ENCODE peak calls at places on chromosome 21, in five cellular contexts. T is hepatocyte, D is mammary epithelial cell, S is ovary, G is endodermal cell. E is an unnamed sample.
A peak's percentile ranks its signal among the peaks of the same experiment; 100 is the strongest.

GRCh38 chr21:16589046-16589445 is 859.3 kb downstream of the USP25 start:
- DNase-seq in T (no peak), D (no peak), G (no peak), S (no peak), E (no peak)

GRCh38 chr21:14096172-14096571 is 114.6 kb downstream of the LIPI start:
- DNase-seq in S (no peak), T (no peak), D (no peak), G (no peak), E (no peak)

GRCh38 chr21:15430577-15430976 is 299.2 kb upstream of the USP25 start:
- DNase-seq in D (no peak), T (no peak), S (no peak), G (no peak), E (no peak)

GRCh38 chr21:32921632-32922230 is 104.0 kb upstream of the OLIG2 start:
- DNase-seq in S (no peak), T (no peak), D (no peak), G (peak; percentile 86), E (no peak)

GRCh38 chr21:41357546-41357945 is 4.3 kb upstream of the MX2 start:
- DNase-seq in G (peak; percentile 69), T (no peak), S (no peak), D (no peak), E (no peak)

GRCh38 chr21:33350676-33351075 is 25.9 kb downstream of the IFNAR1 start:
- DNase-seq in T (no peak), S (no peak), D (no peak), G (no peak), E (no peak)

GRCh38 chr21:36981049-36981391 is 14.6 kb upstream of the HLCS start:
- DNase-seq in D (no peak), T (no peak), S (no peak), G (no peak), E (no peak)

GRCh38 chr21:40134731-40135492 is 267.7 kb downstream of the PCP4 start:
- DNase-seq in T (no peak), D (no peak), G (no peak), S (no peak), E (no peak)

GRCh38 chr21:35649186-35649585 is 411.1 kb downstream of the SETD4 start:
- DNase-seq in G (peak; percentile 55), T (peak; percentile 8), S (no peak), D (peak; percentile 36), E (no peak)

GRCh38 chr21:27225142-27225541 is 258.3 kb upstream of the ADAMTS5 start:
- DNase-seq in G (no peak), T (no peak), S (no peak), D (no peak), E (no peak)

GRCh38 chr21:29904359-29905282 is 35.2 kb downstream of the GRIK1 start:
- DNase-seq in D (peak; percentile 20), G (peak; percentile 53), T (no peak), S (no peak), E (no peak)

GRCh38 chr21:24658016-24658415 is 949.3 kb downstream of the MRPL39 start:
- DNase-seq in D (no peak), S (no peak), G (no peak), T (no peak), E (no peak)

GRCh38 chr21:35697321-35697808 is 363.0 kb downstream of the SETD4 start:
- DNase-seq in D (peak; percentile 3), S (peak; percentile 64), G (no peak), T (peak; percentile 48), E (peak; percentile 65)

GRCh38 chr21:25396135-25396711 is 211.1 kb downstream of the MRPL39 start:
- DNase-seq in G (no peak), D (no peak), T (no peak), S (no peak), E (no peak)

GRCh38 chr21:27425574-27425973 is 458.7 kb upstream of the ADAMTS5 start:
- DNase-seq in S (no peak), G (peak; percentile 41), T (no peak), D (peak; percentile 50), E (no peak)

GRCh38 chr21:33478858-33479678 is 706 bp downstream of the TMEM50B start:
- DNase-seq in G (peak; percentile 85), D (peak; percentile 33), T (peak; percentile 65), S (no peak), E (peak; percentile 42)

GRCh38 chr21:14699433-14700410 is 153.6 kb upstream of the SAMSN1 start:
- DNase-seq in G (no peak), D (no peak), T (peak; percentile 32), S (no peak), E (no peak)

GRCh38 chr21:37509802-37510393 is 143.3 kb downstream of the DYRK1A start:
- DNase-seq in G (no peak), D (no peak), T (peak; percentile 41), S (no peak), E (no peak)

GRCh38 chr21:35565204-35565611 is 495.1 kb downstream of the SETD4 start:
- DNase-seq in T (peak; percentile 72), G (peak; percentile 45), S (no peak), D (peak; percentile 39), E (no peak)

GRCh38 chr21:37710555-37711293 is 205.5 kb downstream of the KCNJ6 start:
- DNase-seq in T (peak; percentile 25), S (no peak), D (no peak), G (no peak), E (no peak)

GRCh38 chr21:35026617-35027557 is 22.2 kb downstream of the RUNX1 start:
- DNase-seq in G (peak; percentile 74), T (peak; percentile 73), D (no peak), S (no peak), E (peak; percentile 76)

GRCh38 chr21:21203822-21204339 is 205.7 kb downstream of the NCAM2 start:
- DNase-seq in D (no peak), G (no peak), S (no peak), T (no peak), E (no peak)

GRCh38 chr21:37565530-37566223 is 199.1 kb downstream of the DYRK1A start:
- DNase-seq in D (no peak), G (no peak), T (peak; percentile 62), S (no peak), E (no peak)

GRCh38 chr21:35336534-35336933 is 287.4 kb upstream of the RUNX1 start:
- DNase-seq in S (no peak), T (no peak), G (no peak), D (no peak), E (no peak)

GRCh38 chr21:16568661-16569060 is 838.9 kb downstream of the USP25 start:
- DNase-seq in T (no peak), S (no peak), D (no peak), G (no peak), E (no peak)

DNA sequence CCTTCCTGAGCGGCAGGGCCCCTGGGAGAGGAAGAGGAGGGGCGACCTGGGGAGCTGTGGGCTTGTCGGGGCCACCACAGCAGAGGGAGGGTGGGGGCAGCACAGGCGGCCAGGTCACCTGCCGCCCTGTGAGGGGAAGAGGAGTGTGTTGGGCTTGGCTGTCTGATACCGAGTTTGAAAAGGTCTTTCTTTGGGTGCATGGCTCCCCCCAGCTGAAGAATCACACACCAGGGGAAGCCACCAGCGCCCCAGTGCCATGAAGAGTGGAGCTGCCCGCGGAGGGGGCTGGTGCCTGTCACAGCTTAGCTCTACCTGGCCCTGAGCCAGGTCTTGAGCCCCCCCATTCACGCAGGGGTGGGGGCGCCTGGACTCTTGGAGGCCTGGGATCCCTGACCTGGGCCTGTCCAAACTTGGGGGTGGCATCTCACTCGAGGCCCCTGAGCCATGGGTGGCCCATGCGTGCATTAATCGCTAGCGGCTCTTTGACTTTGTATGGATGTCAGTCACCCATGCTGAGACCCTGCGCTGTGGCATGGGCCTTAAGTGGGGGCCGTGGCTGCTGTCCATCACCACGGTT is 26.3 kb downstream of the CSTB start:
- DNase-seq in T (no peak), G (no peak), S (no peak), D (no peak), E (no peak)
- H3K36me3 ChIP-seq in T (no peaks in the 10 kb centered on the region), G (peaks cover 39% of the 10 kb centered on the region), S (no peaks in the 10 kb centered on the region), D (peaks cover 14% of the 10 kb centered on the region), E (no peaks in the 10 kb centered on the region)

GRCh38 chr21:31727181-31727580 is 4.7 kb downstream of the SCAF4 start:
- DNase-seq in T (no peak), S (no peak), D (no peak), G (no peak), E (no peak)
- H3K4me1 ChIP-seq in T (peaks cover 19% of the 10 kb centered on the region), S (peaks cover 15% of the 10 kb centered on the region), D (peaks cover 11% of the 10 kb centered on the region), G (peaks cover 5% of the 10 kb centered on the region), E (peaks cover 78% of the 10 kb centered on the region)

GRCh38 chr21:39040494-39041110 is 142.6 kb downstream of the PSMG1 start:
- DNase-seq in G (no peak), S (no peak), T (no peak), D (no peak), E (no peak)

GRCh38 chr21:39033878-39034589 is 149.2 kb downstream of the PSMG1 start:
- DNase-seq in D (no peak), G (no peak), T (peak; percentile 67), S (no peak), E (peak; percentile 88)

GRCh38 chr21:39034590-39035536 is 148.4 kb downstream of the PSMG1 start:
- DNase-seq in S (no peak), D (no peak), T (no peak), G (no peak), E (no peak)

GRCh38 chr21:39036581-39036980 is 146.7 kb downstream of the PSMG1 start:
- DNase-seq in T (no peak), S (no peak), D (no peak), G (no peak), E (no peak)

DNA sequence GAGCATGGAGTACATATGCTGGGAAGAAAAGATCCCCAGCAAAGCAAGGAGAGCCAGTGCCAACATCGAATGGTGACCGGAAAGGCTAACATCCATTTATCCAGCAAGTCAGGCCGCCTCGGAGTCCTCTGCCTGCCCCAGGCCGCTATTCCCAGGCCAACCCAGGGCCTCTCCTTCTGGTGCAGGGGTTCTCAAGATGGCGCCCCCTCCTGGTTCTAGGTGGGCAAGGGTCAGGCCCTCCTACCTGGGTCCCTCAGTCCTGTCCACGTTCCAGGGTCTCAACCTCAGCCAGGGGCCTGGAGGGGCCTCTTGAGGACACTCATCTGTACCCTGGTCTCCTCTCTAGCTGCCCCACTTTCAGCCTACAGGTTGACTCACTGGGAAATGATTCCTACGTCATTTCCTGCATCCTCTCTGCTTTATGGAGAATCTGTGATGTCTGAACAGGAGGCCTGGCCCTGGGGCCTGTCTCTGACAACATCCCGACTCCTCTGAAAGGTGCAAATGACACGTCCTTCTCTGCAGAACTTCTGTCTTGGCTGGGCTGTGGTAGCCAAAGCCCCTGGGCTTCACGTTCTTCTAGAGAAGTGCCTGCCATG is 145.3 kb downstream of the PSMG1 start:
- DNase-seq in D (no peak), T (no peak), G (peak; percentile 87), S (no peak), E (no peak)
- TF ChIP-seq CTCF in D (no peak), T (no peak), G (peak; percentile 75), S (no peak), E (no peak)

DNA sequence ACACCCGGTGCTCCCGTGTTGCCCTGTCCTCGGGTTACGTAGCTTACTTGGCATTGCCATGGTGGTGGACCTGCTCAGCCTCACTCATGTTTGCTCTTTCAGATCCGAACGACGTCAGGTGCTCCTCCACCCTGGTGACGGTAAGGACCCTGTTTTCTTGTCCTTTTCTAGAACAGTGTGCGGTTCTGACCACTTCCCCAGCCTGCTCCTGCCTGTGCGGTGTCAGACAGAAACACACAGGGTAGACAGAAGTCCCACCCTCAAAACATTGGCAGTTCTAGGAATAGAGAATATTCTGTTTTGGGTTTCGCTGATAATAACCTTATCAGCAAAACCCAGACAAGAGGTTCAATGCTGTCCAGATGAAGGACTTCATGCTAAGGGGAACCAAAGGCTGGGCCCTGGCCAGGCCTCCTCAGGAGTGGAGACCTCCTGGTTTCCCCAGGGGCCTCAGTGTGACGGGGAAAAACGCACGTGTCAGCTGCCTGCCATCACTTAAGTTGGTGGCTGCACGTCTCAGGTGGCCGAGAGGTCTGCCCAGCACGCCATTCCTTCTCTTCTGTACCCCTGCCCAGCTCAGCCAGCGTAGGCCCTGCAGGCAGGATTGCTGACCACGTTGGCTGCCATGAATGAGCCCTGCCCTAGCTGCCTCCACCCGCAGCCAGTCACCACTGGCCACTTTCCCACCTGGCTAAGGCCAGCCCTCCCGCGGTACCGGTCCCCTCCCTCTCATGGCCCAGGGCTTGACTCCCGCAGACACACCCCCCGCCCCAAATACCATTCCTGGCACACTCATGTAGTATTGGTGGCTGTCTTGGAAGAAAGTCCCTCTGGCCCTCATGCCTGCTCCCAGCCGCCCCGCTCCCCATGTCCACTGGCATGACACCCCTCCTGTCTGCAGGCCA is 33.6 kb downstream of the SLC37A1 start:
- DNase-seq in G (no peak), D (no peak), T (no peak), S (no peak), E (no peak)
- H3K36me3 ChIP-seq in G (peaks cover 9% of the 10 kb centered on the region), D (no peaks in the 10 kb centered on the region), T (no peaks in the 10 kb centered on the region), S (no peaks in the 10 kb centered on the region), E (no peaks in the 10 kb centered on the region)

E was measured in left lung.